ENCODE peak calls at places on chromosomes 16 and 17, in seven cellular contexts. A is adrenal gland, P is skeletal muscle cell, C is cardiac muscle cell, B is kidney, F is H1, Z is GM12878. O is an unnamed sample.

GRCh38 chr16:28264656-28265055 is 27.7 kb upstream of the SBK1 start:
- DNase-seq in A (peak), C (peak), P (no peak), F (no peak), Z (no peak), B (no peak), O (peak)

GRCh38 chr16:81629896-81630631 is 149.0 kb upstream of the PLCG2 start:
- DNase-seq in C (no peak), F (no peak), Z (no peak), A (no peak), P (no peak), B (no peak), O (no peak)

GRCh38 chr17:76079577-76080206 is 710 bp downstream of the ZACN start:
- DNase-seq in Z (no peak), A (no peak), F (no peak), P (no peak), C (no peak), B (peak), O (no peak)

GRCh38 chr16:84044108-84044488 is 1.5 kb upstream of the SLC38A8 start:
- DNase-seq in P (no peak), F (peak), A (no peak), B (peak), Z (no peak), C (peak), O (peak)

GRCh38 chr16:85381738-85382592 is 231.2 kb upstream of the GSE1 start:
- DNase-seq in C (peak), A (peak), F (no peak), Z (no peak), B (peak), P (no peak), O (no peak)

GRCh38 chr16:9260665-9261064 is 169.2 kb downstream of the HAPSTR1 start:
- DNase-seq in A (peak), F (no peak), C (no peak), B (no peak), P (no peak), Z (no peak), O (peak)

GRCh38 chr17:19650826-19651225 is 2.3 kb downstream of the ALDH3A2 start:
- DNase-seq in B (no peak), A (no peak), F (no peak), Z (no peak), C (no peak), P (no peak), O (no peak)

GRCh38 chr17:36645358-36645757 is 44.0 kb downstream of the MRM1 start:
- DNase-seq in P (no peak), F (no peak), A (no peak), C (no peak), B (no peak), Z (no peak), O (no peak)

GRCh38 chr16:85927326-85927725 is 28.4 kb downstream of the IRF8 start:
- DNase-seq in P (no peak), B (peak), Z (no peak), C (no peak), F (no peak), A (no peak), O (no peak)

GRCh38 chr17:67043283-67043682 is 1.1 kb upstream of the CACNG1 start:
- DNase-seq in C (no peak), Z (no peak), A (no peak), F (no peak), P (no peak), B (peak), O (no peak)

GRCh38 chr17:6456914-6457687 is 12.8 kb downstream of the PIMREG start:
- DNase-seq in P (no peak), F (no peak), B (peak), A (peak), Z (no peak), C (peak), O (peak)

GRCh38 chr16:12081048-12081404 is 104.5 kb downstream of the SNX29 start:
- DNase-seq in P (no peak), B (no peak), Z (no peak), A (no peak), F (no peak), C (no peak), O (no peak)

GRCh38 chr17:37608369-37609169 is 649 bp downstream of the SYNRG start:
- DNase-seq in A (no peak), F (peak), B (no peak), P (no peak), C (peak), Z (no peak), O (peak)

GRCh38 chr17:27559506-27559931 is 71.5 kb upstream of the LGALS9 start:
- DNase-seq in B (peak), A (no peak), C (peak), Z (no peak), P (peak), F (no peak), O (no peak)

GRCh38 chr17:67019126-67019507 is 25.2 kb upstream of the CACNG1 start:
- DNase-seq in B (no peak), F (no peak), C (no peak), A (no peak), Z (no peak), P (no peak), O (no peak)

GRCh38 chr16:82987767-82988166 is 361.0 kb downstream of the CDH13 start:
- DNase-seq in P (no peak), B (no peak), F (no peak), C (no peak), A (no peak), Z (no peak), O (no peak)

GRCh38 chr16:54633943-54634362 is 296.7 kb upstream of the IRX5 start:
- DNase-seq in C (peak), B (no peak), P (no peak), F (no peak), A (no peak), Z (no peak), O (no peak)

GRCh38 chr17:2965621-2966275 is 97.7 kb downstream of the OR1D5 start:
- DNase-seq in A (peak), B (no peak), F (no peak), C (peak), P (no peak), Z (no peak), O (no peak)

GRCh38 chr17:34156741-34157589 is 98.1 kb upstream of the CCL2 start:
- DNase-seq in P (no peak), A (no peak), B (peak), C (peak), F (no peak), Z (no peak), O (no peak)

GRCh38 chr17:11383157-11383556 is 142.1 kb downstream of the SHISA6 start:
- DNase-seq in F (no peak), A (no peak), P (no peak), C (no peak), B (no peak), Z (no peak), O (no peak)

GRCh38 chr16:77212736-77213541 is 13.7 kb downstream of the SYCE1L start:
- DNase-seq in B (peak), C (peak), A (peak), Z (no peak), F (no peak), P (no peak), O (peak)

GRCh38 chr17:76446449-76447231 is 6.3 kb downstream of the UBE2O start:
- DNase-seq in B (no peak), P (peak), F (no peak), Z (no peak), A (peak), C (peak), O (peak)

GRCh38 chr16:3472878-3473595 is 22.3 kb downstream of the C16orf90 start:
- DNase-seq in A (no peak), P (no peak), C (no peak), Z (no peak), F (no peak), B (no peak), O (no peak)

GRCh38 chr16:83187404-83187803 is 560.6 kb downstream of the CDH13 start:
- DNase-seq in B (no peak), A (no peak), P (peak), F (no peak), Z (no peak), C (peak), O (no peak)

GRCh38 chr16:85838876-85839585 is 39.5 kb downstream of the COX4I1 start:
- DNase-seq in B (peak), Z (no peak), F (no peak), C (no peak), A (no peak), P (no peak), O (no peak)

GRCh38 chr17:5846001-5846400 is 224.2 kb upstream of the WSCD1 start:
- DNase-seq in A (no peak), Z (no peak), C (no peak), P (no peak), B (no peak), F (no peak), O (no peak)

GRCh38 chr16:59296002-59296401 is 561.9 kb upstream of the GOT2 start:
- DNase-seq in C (no peak), A (no peak), P (no peak), F (no peak), B (no peak), Z (no peak), O (no peak)

GRCh38 chr16:21101631-21102420 is 48.8 kb downstream of the DNAH3 start:
- DNase-seq in B (no peak), Z (no peak), F (no peak), A (peak), P (no peak), C (peak), O (peak)

GRCh38 chr17:2947996-2948550 is 115.3 kb downstream of the OR1D5 start:
- DNase-seq in B (peak), A (no peak), F (no peak), P (no peak), Z (no peak), C (no peak), O (no peak)

GRCh38 chr17:81991684-81992513 is 14.5 kb downstream of the ASPSCR1 start:
- DNase-seq in B (peak), F (no peak), C (peak), Z (no peak), A (peak), P (no peak), O (peak)

GRCh38 chr17:44965491-44966234 is 2.4 kb downstream of the C1QL1 start:
- DNase-seq in F (no peak), P (no peak), C (no peak), B (no peak), Z (no peak), A (no peak), O (no peak)

GRCh38 chr17:50055055-50055425 is 870 bp upstream of the ITGA3 start:
- DNase-seq in C (no peak), A (peak), B (peak), F (no peak), P (no peak), Z (no peak), O (peak)

GRCh38 chr16:4664538-4665418 is 28.6 kb upstream of the NUDT16L1 start:
- DNase-seq in F (no peak), B (no peak), Z (no peak), P (no peak), A (no peak), C (no peak), O (peak)
- H3K4me3 ChIP-seq in F (no peak), B (no peak), Z (no peak), P (no peak), A (no peak), C (no peak), O (no peak)

DNA sequence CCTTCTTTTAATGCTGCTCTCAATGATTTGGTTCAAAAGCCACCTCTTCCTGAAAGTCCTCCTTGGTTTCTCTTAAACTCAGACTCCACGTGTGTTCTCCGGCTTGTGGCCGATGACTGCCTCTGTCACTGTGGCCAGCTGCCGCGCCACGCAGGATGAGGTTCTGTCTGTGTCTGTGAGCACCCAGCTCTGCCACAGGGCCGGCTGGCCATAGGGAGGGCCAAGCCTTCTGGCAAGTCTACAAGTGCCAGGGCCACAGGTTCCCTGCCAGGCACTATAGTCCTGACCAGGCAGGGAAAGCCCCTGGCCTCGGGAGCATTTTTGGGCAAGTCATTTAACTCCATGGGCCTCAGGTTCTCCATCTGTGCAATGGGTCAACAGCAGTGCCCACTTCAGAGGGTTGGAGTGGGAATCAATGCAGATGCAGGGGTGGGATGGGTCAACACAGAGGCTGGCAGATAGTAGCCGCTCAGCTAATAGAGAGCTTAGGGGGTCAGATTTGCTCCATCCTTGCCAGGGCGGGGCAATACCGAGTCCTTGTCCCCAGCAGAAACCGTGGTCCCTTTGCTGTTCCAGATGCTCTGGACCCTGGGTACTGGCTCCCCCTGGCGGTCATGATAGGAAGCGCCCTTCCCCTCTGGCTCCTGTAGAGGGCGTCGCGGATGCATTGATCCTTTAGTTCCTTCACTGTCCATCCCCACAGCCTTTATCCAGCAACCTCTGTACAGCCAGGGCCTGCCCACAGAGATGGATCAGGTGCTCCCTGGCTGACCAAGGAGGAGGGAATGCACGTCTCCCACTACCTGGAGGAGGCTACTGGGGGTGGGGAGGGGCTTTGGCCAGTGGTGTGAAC is 19.3 kb upstream of the ADGRG3 start:
- DNase-seq in P (no peak), B (peak), Z (peak), A (peak), F (peak), C (peak), O (peak)
- H3K4me3 ChIP-seq in P (no peak), B (no peak), Z (no peak), A (no peak), F (no peak), C (no peak), O (no peak)

DNA sequence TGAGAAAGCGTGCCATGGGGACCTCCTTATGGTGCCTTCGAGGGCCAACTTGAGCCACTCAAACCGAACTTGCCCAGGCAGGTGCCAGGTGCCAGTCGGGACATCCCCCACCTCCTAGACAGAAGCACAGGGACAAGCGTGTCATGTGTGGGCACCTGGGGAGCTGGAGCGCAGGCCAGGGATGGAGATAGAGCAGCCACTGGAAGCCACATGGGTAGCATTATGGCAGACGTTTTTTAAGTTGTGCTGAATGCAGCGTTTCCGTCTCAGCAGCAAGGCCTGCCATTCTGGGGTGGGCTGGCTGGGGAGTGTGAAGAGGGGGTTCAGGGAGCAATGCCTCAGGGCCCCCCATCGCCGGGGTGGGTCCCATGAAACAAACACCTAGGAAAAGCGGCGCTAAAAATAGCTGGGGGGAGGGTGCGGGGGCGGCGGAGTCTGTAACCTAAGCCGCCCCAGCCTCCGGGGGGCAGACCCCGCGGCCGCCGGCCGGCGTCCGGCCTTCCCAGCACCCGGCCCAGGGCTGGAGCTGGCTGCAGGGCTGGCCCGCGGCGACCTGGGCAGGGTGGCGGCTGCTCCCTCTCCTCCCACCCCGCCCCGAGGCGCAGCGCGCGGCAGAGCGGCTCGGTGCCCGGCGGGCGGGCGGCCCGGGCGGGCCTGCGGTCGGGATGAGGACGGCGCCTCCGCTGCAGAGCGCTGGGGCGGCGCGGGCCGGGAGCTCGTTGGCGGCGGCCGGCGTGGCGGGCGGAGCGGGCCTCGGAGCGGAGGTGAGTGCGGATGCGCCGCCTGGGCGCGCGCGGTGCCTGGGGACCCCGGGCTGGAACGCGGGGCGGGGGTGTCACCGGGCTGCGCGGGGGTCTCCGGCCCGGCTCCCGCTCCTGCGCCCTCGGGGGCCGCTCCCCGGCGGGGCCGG is at the start of gene ZNF469:
- DNase-seq in B (peak), C (peak), P (no peak), Z (no peak), A (no peak), F (no peak), O (no peak)
- H3K4me3 ChIP-seq in B (no peak), C (peak), P (peak), Z (no peak), A (peak), F (peak), O (no peak)

GRCh38 chr17:492015-492399 is 139.4 kb upstream of the RPH3AL start:
- DNase-seq in P (no peak), C (no peak), Z (no peak), F (no peak), A (no peak), B (no peak), O (no peak)

GRCh38 chr17:489758-490329 is 137.2 kb upstream of the RPH3AL start:
- DNase-seq in F (no peak), P (no peak), A (peak), Z (no peak), C (peak), B (peak), O (peak)

GRCh38 chr17:488993-489757 is 136.6 kb upstream of the RPH3AL start:
- DNase-seq in P (no peak), C (peak), B (no peak), Z (no peak), F (no peak), A (no peak), O (no peak)

GRCh38 chr17:493666-494065 is 141.1 kb upstream of the RPH3AL start:
- DNase-seq in B (no peak), F (no peak), Z (no peak), P (no peak), C (no peak), A (no peak), O (no peak)

DNA sequence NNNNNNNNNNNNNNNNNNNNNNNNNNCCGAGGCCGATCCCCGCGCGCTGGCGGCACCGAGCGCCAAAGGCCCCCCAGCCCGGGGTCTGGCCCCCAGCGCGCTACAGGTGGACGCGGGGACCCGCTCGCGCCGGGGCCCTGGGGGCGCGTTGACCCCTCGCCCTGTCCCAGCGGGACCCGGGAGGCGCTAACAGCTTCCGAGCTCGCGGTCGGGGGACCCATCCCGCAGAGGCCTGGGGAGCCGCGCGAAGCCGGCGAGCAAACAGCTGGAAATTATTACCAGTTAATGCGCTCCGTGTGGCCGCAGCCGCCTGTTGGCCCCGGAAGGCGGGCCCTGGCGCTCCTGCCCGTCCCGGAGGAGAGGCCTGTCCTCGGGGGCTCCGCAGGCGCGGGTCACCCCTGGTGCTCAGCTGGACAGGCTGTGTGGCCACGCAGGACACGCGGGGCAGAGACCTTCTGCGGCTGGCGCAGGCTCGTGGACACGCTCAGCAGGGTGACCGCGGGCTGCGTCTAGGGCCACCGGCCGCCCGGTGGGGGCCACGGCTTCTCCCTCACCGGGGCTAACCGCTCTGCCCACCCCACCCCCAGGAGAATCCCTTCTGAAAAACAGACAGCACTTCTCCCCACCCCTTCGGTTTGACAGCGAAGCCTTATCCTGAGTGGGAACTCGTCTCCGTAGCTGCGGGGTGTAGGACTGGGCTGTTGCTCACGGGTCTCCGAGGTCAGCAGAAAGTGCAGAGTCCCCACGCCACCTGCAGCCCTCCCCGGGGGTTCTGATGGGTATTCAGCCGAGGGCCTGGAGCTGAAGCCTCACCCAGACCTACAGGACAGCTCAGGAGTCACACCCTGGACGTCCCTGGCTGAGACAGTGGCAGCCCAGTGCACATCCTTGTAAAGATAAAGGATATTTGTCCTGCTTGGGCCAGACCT is 138.7 kb upstream of the RPH3AL start:
- DNase-seq in F (no peak), A (peak), P (no peak), B (peak), C (peak), Z (no peak), O (peak)
- H3K4me3 ChIP-seq in F (peak), A (peak), P (peak), B (no peak), C (peak), Z (peak), O (peak)

DNA sequence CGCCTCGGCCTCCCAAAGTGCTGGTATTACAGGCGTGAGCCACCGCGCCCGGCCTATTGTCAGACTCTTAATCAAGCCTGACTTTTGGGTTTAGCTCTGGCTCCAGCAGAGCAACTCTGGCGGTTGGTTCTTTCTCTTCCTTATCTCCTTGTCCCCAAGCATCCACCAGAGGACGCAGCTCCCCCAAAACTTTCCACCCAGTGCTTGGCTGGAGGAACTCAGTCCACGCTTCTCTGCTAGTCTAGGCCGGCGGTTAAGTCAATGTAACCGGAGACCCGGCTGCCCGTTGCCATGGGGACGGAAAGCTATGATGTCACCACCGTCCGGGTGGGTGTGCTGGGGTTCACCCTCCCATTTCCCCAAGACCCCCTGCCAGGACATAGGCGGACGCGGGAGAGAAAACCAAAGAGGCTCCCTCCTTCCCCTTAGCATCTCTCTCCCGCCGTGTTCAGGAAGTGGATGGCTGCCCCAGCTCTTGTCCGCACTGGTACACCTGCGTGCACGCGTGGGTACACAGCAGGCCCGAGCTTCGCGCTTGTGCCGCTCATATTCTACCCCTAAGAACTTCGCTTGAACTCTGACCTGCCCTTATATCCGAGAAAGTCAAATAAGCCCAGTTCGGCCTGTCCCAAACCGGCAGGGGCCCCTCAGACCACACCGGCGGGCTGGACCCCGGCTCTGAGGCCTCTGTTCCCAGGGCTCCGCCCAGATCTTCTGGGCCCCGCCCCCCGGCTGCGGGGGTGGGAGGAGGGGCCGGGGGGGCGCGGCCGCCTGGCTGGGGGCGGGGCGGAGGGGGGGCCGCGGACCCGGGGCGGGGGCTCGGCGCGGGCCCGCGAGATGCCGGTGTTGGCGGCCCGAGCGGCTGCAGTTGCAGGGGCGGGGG is at the start of gene RND2:
- DNase-seq in P (peak), F (peak), B (peak), C (peak), Z (peak), A (peak), O (peak)
- H3K4me3 ChIP-seq in P (peak), F (peak), B (peak), C (peak), Z (peak), A (peak), O (peak)

GRCh38 chr16:57283214-57283955 is 1.1 kb downstream of the PLLP start:
- DNase-seq in B (peak), P (no peak), A (no peak), F (no peak), C (no peak), Z (no peak), O (peak)
- H3K4me3 ChIP-seq in B (peak), P (no peak), A (no peak), F (peak), C (peak), Z (no peak), O (no peak)